ENCODE peak calls at places on chromosome 18, in seven cellular contexts. W, J, Z, H, D, T and U are unnamed samples.

GRCh38 chr18:45962866-45963265 is 4.3 kb downstream of the EPG5 start:
- DNase-seq in W (peak), J (no peak), Z (no peak), H (no peak), D (no peak), T (no peak), U (no peak)

GRCh38 chr18:57030417-57030816 is 116.5 kb upstream of the BOD1L2 start:
- DNase-seq in W (no peak), J (no peak), Z (no peak), H (no peak), D (no peak), T (no peak), U (no peak)

GRCh38 chr18:50816767-50817166 is 3.0 kb downstream of the MRO start:
- DNase-seq in W (peak), J (no peak), Z (no peak), H (no peak), D (no peak), T (no peak), U (no peak)

GRCh38 chr18:12803069-12803936 is 80.7 kb downstream of the PTPN2 start:
- DNase-seq in W (no peak), J (no peak), Z (no peak), H (no peak), D (no peak), T (no peak), U (no peak)

GRCh38 chr18:29712785-29713184 is 1329.8 kb downstream of the DSC3 start:
- DNase-seq in W (peak), J (no peak), Z (no peak), H (no peak), D (no peak), T (no peak), U (no peak)

GRCh38 chr18:2002604-2003003 is 568.7 kb downstream of the METTL4 start:
- DNase-seq in W (no peak), J (no peak), Z (no peak), H (no peak), D (no peak), T (no peak), U (no peak)

GRCh38 chr18:76544511-76545350 is 49.7 kb upstream of the ZNF516 start:
- DNase-seq in W (no peak), J (no peak), Z (no peak), H (no peak), D (no peak), T (no peak), U (no peak)

GRCh38 chr18:63148449-63149199 is 170.9 kb downstream of the BCL2 start:
- DNase-seq in W (peak), J (no peak), Z (no peak), H (peak), D (no peak), T (no peak), U (no peak)

GRCh38 chr18:26813043-26813442 is 52.5 kb downstream of the AQP4 start:
- DNase-seq in W (peak), J (peak), Z (no peak), H (peak), D (no peak), T (peak), U (peak)

GRCh38 chr18:2905802-2906521 is 59.2 kb downstream of the EMILIN2 start:
- DNase-seq in W (peak), J (no peak), Z (peak), H (peak), D (peak), T (peak), U (peak)

GRCh38 chr18:34122724-34123334 is 101.9 kb downstream of the NOL4 start:
- DNase-seq in W (peak), J (peak), Z (no peak), H (no peak), D (no peak), T (peak), U (no peak)

GRCh38 chr18:76988827-76989646 is 143.5 kb downstream of the MBP start:
- DNase-seq in W (no peak), J (no peak), Z (no peak), H (no peak), D (no peak), T (no peak), U (no peak)

GRCh38 chr18:13450289-13451207 is 232.0 kb downstream of the LDLRAD4 start:
- DNase-seq in W (no peak), J (no peak), Z (no peak), H (no peak), D (no peak), T (no peak), U (peak)

GRCh38 chr18:46013484-46014189 is 46.5 kb upstream of the EPG5 start:
- DNase-seq in W (no peak), J (no peak), Z (no peak), H (no peak), D (no peak), T (no peak), U (peak)

GRCh38 chr18:55501594-55502345 is 86.2 kb downstream of the TCF4 start:
- DNase-seq in W (peak), J (no peak), Z (no peak), H (no peak), D (no peak), T (no peak), U (no peak)

GRCh38 chr18:10482985-10483949 is 28.8 kb downstream of the APCDD1 start:
- DNase-seq in W (no peak), J (no peak), Z (peak), H (peak), D (no peak), T (no peak), U (no peak)

GRCh38 chr18:48948112-48949050 is 2.4 kb downstream of the SMAD7 start:
- DNase-seq in W (peak), J (no peak), Z (no peak), H (no peak), D (peak), T (peak), U (peak)

DNA sequence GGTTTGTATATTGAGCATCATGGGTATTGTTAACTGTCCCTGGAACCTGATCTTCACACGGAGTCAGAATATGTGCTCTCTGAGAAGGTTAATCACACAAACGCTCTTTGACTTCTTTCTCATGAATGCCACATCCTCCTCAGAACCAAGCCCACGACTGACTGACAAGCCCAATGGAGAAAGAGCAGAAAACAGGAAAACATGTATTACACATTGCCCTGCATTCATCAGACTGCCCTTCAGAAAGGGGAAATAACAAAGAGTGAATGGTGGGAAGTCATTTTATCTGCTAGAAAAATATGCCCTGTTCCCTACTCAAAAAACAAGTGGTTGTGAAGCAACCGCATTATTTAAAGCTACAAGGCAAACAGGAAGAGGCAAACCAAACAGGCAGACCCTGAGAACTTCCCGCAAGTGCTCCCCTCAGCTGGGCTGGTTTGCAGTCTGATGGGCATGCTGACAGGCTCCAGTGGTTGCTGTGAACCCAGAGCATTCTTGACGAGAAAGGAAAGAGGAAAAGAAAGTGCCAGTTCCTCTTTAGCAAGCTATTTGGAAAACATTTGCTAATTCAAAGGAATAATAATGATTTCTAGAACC is 172.9 kb upstream of the SETBP1 start:
- DNase-seq in W (no peak), J (no peak), Z (peak), H (no peak), D (peak), T (no peak), U (no peak)
- H3K27ac ChIP-seq in W (no peak), J (no peak), Z (no peak), H (no peak), D (no peak), T (no peak), U (no peak)

DNA sequence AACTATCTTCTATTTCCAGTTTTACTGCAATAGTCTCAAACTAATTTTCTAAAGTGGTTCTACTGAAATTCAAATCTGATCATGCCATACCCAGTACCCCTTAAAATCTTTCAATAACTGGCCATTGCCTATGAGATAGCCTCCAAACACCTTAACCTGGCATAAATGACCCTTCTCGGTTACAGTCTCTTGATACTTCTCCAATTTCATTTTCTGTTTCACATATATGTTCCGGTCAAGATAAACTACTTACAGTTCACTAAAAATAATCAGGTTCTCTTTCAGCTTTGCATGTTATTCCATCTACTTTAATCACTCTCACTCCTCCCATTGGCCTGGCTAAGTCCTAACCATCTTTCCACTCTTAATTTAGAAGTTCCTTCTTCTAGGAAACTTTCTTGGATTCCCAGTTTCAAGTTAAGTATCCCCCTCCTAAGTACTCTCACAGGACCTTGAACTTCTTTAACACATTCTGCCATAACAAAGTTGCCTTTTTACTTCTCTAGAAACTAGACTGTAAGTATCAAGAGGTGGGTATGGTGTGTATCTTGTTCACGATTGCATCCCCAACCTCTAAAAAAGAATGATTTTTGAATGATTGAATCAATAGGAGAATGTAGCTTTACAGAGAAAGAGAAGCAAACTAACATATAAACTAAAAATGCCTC is 110.2 kb upstream of the RBBP8 start:
- DNase-seq in W (no peak), J (no peak), Z (no peak), H (no peak), D (no peak), T (no peak), U (no peak)
- H3K27ac ChIP-seq in W (no peak), J (no peak), Z (no peak), H (no peak), D (no peak), T (no peak), U (no peak)

GRCh38 chr18:74197705-74198341 is 49.5 kb downstream of the TIMM21 start:
- DNase-seq in W (no peak), J (no peak), Z (no peak), H (no peak), D (no peak), T (peak), U (no peak)
- H3K27ac ChIP-seq in W (no peak), J (no peak), Z (no peak), H (peak), D (no peak), T (peak), U (no peak)

GRCh38 chr18:9453273-9453672 is 22.0 kb upstream of the RALBP1 start:
- DNase-seq in W (no peak), J (no peak), Z (no peak), H (no peak), D (no peak), T (no peak), U (no peak)
- H3K27ac ChIP-seq in W (no peak), J (peak), Z (no peak), H (no peak), D (no peak), T (no peak), U (no peak)

DNA sequence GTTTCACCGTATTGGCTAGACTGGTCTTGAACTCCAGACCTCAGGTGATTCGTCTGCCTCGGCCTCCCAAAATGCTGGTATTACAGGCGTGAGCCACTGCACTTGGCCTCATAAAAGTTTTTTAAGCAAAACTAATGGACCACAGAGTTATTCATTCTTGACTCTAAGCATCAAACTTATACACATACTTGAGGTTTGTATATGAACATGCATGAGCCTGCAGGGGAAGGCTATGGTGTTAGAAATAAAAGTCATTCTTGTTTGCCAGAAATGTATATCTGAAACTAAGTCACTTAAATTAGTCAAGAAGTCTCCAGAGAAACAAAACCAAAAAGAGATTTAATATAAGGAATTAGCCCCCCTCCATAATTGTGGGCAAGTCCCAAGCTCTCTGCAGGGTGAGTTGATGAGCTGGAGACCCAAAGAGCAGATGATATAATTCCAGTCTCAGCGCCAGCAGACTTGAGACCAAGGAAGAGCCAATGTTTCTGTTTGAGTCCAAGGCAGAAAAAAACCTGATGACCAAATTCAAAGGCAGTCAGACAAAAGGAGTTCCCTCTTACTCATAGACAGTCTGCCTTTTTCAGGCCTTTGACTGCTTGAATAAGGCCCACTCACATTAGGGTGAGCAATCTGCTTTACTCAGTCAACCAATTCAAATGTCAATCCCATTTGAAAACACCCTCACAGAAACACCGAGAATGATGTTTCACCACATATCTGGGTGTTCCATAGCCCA is 69.0 kb upstream of the DSG1 start:
- DNase-seq in W (peak), J (peak), Z (no peak), H (no peak), D (no peak), T (no peak), U (no peak)
- H3K27ac ChIP-seq in W (no peak), J (peak), Z (no peak), H (no peak), D (no peak), T (no peak), U (no peak)

DNA sequence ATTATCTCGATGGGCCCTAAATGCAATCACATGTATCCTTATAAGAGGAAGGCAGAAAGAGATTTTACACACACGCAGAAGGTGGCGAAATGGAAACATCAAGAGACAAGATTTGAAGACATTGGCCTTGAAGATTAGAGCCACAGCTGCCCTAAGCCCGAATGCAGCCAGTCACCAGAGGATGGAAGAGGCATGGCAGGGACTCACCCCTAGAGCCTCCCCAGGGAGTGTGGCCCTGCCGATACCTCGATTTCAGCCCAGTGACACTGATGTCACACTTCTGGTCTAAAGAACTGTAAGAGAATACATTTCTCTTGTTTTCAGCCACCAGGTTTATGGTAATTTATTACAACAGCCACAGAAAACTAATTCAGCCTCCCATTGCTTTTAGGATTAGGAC is 17.4 kb downstream of the TTC39C start:
- DNase-seq in W (no peak), J (no peak), Z (no peak), H (no peak), D (no peak), T (no peak), U (no peak)
- H3K27ac ChIP-seq in W (no peak), J (no peak), Z (no peak), H (no peak), D (no peak), T (no peak), U (peak)